ENCODE peak calls at places on chromosomes 16 and 17, in four cellular contexts. K is PC-9, Z is ovary, Q is tibial nerve. N is an unnamed sample.

GRCh38 chr17:27264068-27264812 is 29.7 kb upstream of the WSB1 start:
- DNase-seq in K (no peak), Z (no peak), Q (no peak), N (no peak)

GRCh38 chr16:8848939-8849391 is 19.8 kb downstream of the CARHSP1 start:
- DNase-seq in K (no peak), Z (no peak), Q (no peak), N (no peak)

GRCh38 chr16:17552351-17552750 is 81.6 kb upstream of the XYLT1 start:
- DNase-seq in K (no peak), Z (no peak), Q (no peak), N (peak; percentile 8)

GRCh38 chr17:58648236-58648635 is 43.6 kb downstream of the TEX14 start:
- DNase-seq in K (no peak), Z (no peak), Q (no peak), N (no peak)

GRCh38 chr17:50542795-50543774 is 3.9 kb upstream of the SPATA20 start:
- DNase-seq in K (peak; percentile 37), Z (no peak), Q (no peak), N (peak; percentile 79)

GRCh38 chr16:1003551-1004347 is 22.2 kb downstream of the SOX8 start:
- DNase-seq in K (no peak), Z (no peak), Q (no peak), N (no peak)

GRCh38 chr17:49951362-49952080 is 17.5 kb upstream of the DLX4 start:
- DNase-seq in K (no peak), Z (peak; percentile 39), Q (no peak), N (no peak)

GRCh38 chr16:84357191-84357651 is 11.1 kb upstream of the ATP2C2 start:
- DNase-seq in K (peak; percentile 49), Z (no peak), Q (no peak), N (no peak)

GRCh38 chr17:75595284-75595918 is 7.8 kb downstream of the MYO15B start:
- DNase-seq in K (no peak), Z (no peak), Q (no peak), N (no peak)

GRCh38 chr16:27642753-27643152 is 92.8 kb downstream of the KATNIP start:
- DNase-seq in K (peak; percentile 15), Z (no peak), Q (no peak), N (peak; percentile 68)

GRCh38 chr17:81040791-81041337 is 5.9 kb downstream of the BAIAP2 start:
- DNase-seq in K (no peak), Z (no peak), Q (no peak), N (peak; percentile 79)

GRCh38 chr17:81701288-81702071 is 1.7 kb upstream of the MRPL12 start:
- DNase-seq in K (no peak), Z (no peak), Q (no peak), N (no peak)

GRCh38 chr16:6977906-6978305 is 354.7 kb upstream of the RBFOX1 start:
- DNase-seq in K (no peak), Z (no peak), Q (no peak), N (no peak)

GRCh38 chr16:14050297-14051027 is 20.7 kb upstream of the MRTFB start:
- DNase-seq in K (peak; percentile 76), Z (no peak), Q (no peak), N (no peak)

GRCh38 chr17:3497101-3497500 is 21.3 kb downstream of the ASPA start:
- DNase-seq in K (no peak), Z (no peak), Q (no peak), N (no peak)

GRCh38 chr17:3536736-3537135 is 20.9 kb downstream of the TRPV3 start:
- DNase-seq in K (no peak), Z (no peak), Q (no peak), N (no peak)

GRCh38 chr16:11674001-11674817 is 6.0 kb downstream of the SNN start:
- DNase-seq in K (no peak), Z (no peak), Q (no peak), N (no peak)

GRCh38 chr17:8015957-8016631 is 13.7 kb downstream of the GUCY2D start:
- DNase-seq in K (peak; percentile 47), Z (no peak), Q (no peak), N (peak; percentile 45)

GRCh38 chr17:79338142-79338541 is 263.5 kb downstream of the ENGASE start:
- DNase-seq in K (no peak), Z (no peak), Q (no peak), N (no peak)

GRCh38 chr16:88700636-88701482 is 5.3 kb downstream of the RNF166 start:
- DNase-seq in K (no peak), Z (peak; percentile 77), Q (peak; percentile 74), N (no peak)

GRCh38 chr16:66524601-66525164 is 25.2 kb downstream of the TK2 start:
- DNase-seq in K (no peak), Z (no peak), Q (no peak), N (no peak)

GRCh38 chr17:59406808-59407381 is 75.4 kb downstream of the YPEL2 start:
- DNase-seq in K (peak; percentile 56), Z (no peak), Q (no peak), N (no peak)

GRCh38 chr16:27779719-27780161 is 229.8 kb downstream of the KATNIP start:
- DNase-seq in K (no peak), Z (peak; percentile 60), Q (peak; percentile 26), N (no peak)

GRCh38 chr16:56860226-56861020 is 4.6 kb upstream of the SLC12A3 start:
- DNase-seq in K (no peak), Z (no peak), Q (no peak), N (no peak)

GRCh38 chr16:75113541-75114121 is 2.9 kb downstream of the LDHD start:
- DNase-seq in K (no peak), Z (no peak), Q (no peak), N (no peak)

GRCh38 chr16:79876332-79876730 is 275.8 kb upstream of the MAF start:
- DNase-seq in K (no peak), Z (no peak), Q (no peak), N (no peak)

GRCh38 chr16:50664270-50664669 is 16.8 kb downstream of the SNX20 start:
- DNase-seq in K (no peak), Z (no peak), Q (no peak), N (no peak)

GRCh38 chr16:3578610-3579551 is 1.7 kb upstream of the NLRC3 start:
- DNase-seq in K (no peak), Z (no peak), Q (no peak), N (no peak)

GRCh38 chr16:49400611-49401010 is 27.0 kb downstream of the C16orf78 start:
- DNase-seq in K (no peak), Z (no peak), Q (no peak), N (no peak)

GRCh38 chr16:47855431-47855830 is 300.4 kb downstream of the ABCC12 start:
- DNase-seq in K (no peak), Z (no peak), Q (no peak), N (no peak)

GRCh38 chr16:69747115-69747514 is 7.6 kb downstream of the NOB1 start:
- DNase-seq in K (no peak), Z (no peak), Q (no peak), N (peak; percentile 73)

GRCh38 chr16:2468725-2469398 is 2.2 kb upstream of the NTN3 start:
- DNase-seq in K (peak; percentile 37), Z (no peak), Q (no peak), N (peak; percentile 98)

GRCh38 chr16:66474750-66475199 is 47.7 kb downstream of the BEAN1 start:
- DNase-seq in K (peak; percentile 20), Z (no peak), Q (no peak), N (no peak)

GRCh38 chr16:1214693-1215092 is 10.4 kb downstream of the TPSG1 start:
- DNase-seq in K (no peak), Z (no peak), Q (no peak), N (no peak)

GRCh38 chr17:27473748-27474609 is 17.7 kb downstream of the KSR1 start:
- DNase-seq in K (peak; percentile 17), Z (no peak), Q (no peak), N (peak; percentile 23)

DNA sequence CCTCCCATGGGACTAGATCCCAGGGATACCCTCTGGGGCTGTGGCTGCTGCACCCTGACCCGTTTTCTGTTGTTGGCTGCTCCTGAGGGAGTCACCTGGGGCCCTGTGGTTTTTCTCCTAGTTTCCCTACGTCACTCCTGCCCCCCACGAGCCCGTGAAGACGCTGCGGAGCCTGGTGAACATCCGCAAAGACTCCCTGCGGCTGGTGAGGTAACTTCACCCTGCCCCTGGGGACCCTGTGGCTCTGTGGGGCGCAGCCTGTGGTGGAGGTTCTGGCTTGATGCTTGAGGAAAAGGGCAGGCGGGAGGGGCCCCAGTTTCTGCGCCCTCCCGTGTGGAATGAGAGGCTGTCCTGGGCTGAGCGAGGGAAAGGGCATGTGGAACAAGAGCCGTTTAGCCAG is 27.2 kb downstream of the MGRN1 start:
- DNase-seq in K (no peak), Z (no peak), Q (no peak), N (no peak)
- TF ChIP-seq CTCF in K (no peak), Z (no peak), Q (no peak), N (no peak)

DNA sequence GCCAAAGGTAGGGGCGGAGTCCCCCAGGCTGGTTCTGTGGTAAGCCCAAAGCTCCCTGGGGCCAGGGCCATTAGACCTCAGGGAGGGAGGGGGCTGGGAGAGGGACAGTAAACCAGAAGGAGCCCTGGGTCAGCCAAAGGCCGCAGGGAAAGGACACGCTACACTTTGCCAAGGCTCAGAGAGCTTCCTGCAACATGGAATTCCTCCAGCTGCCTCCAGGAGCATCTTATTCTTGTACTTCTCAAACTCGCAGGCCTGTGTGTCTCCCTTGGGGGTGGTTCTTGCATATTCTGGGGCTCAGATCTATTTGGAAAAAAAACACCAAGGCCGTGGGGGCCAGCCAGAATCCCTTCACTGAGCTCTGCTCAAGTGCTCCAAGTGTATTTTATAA is 25.1 kb downstream of the AKAP1 start:
- DNase-seq in K (no peak), Z (peak; percentile 53), Q (no peak), N (no peak)
- H3K36me3 ChIP-seq in K (peaks cover 4% of the 10 kb centered on the region), Z (no peaks in the 10 kb centered on the region), Q (no peaks in the 10 kb centered on the region), N (peaks cover 86% of the 10 kb centered on the region)

GRCh38 chr17:33522623-33523022 is 229.5 kb upstream of the ASIC2 start:
- DNase-seq in K (no peak), Z (no peak), Q (no peak), N (peak; percentile 48)
- TF ChIP-seq CTCF in K (no peak), Z (no peak), Q (no peak), N (peak; percentile 85)

DNA sequence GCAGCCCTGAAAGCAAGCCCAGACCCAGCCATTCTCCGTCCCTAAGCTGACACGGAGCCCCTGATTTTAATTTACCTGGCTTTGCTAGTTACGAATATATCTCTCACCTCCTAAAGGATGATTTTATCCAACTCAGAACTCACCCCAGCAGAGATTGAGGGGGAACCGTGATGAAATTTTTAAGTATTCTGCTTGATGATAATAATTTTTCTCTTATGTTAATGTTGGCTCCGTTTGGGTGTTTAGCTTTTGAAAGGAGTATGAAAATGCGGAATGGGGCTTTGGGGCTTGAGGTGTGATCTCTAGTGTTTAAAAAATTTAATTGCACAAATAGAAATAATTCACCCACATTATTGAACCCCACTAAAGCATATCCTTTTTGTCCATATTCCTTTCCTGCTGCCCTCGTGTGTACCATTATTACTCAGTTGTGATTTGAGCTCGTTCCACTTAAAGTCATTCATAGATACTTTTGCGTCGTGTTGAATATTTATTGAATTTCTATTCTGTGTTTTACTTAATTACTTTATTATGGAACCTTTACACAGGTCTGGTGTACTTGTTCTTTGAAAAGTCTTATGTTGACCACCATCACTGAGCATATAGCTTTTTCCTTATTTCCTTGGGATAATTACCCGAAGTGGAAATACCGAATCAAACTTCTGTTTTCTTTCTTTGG is 775 bp downstream of the PRPSAP2 start:
- DNase-seq in K (no peak), Z (no peak), Q (no peak), N (no peak)
- H3K36me3 ChIP-seq in K (no peaks in the 10 kb centered on the region), Z (no peaks in the 10 kb centered on the region), Q (no peaks in the 10 kb centered on the region), N (peaks cover 10% of the 10 kb centered on the region)

N was measured in WERI-Rb-1.